ENCODE peak calls at places on chromosomes 1 and 21, in six cellular contexts. U is dermis blood vessel endothelial cell; V is ovary; A is activated CD4-positive, CD25-positive, alpha-beta regulatory T cell treated with anti-CD3 and anti-CD28 coated beads, Interleukin-2, amount 50 U/mL, for 72 hours; F is cortex of kidney; N is Caco-2. T is an unnamed sample.

GRCh38 chr1:204321051-204321450 is 38.7 kb downstream of the PLEKHA6 start:
- DNase-seq in V (no peak), N (no peak), F (no peak), A (no peak), U (no peak), T (no peak)

GRCh38 chr1:181587870-181588438 is 104.6 kb downstream of the CACNA1E start:
- DNase-seq in V (no peak), N (no peak), F (no peak), U (no peak), A (no peak), T (peak; percentile 52)

GRCh38 chr1:246724725-246725095 is 501 bp downstream of the SCCPDH start:
- DNase-seq in N (no peak), A (no peak), U (peak; percentile 48), V (peak; percentile 28), F (no peak), T (no peak)

GRCh38 chr1:198201956-198202784 is 45.4 kb downstream of the NEK7 start:
- DNase-seq in U (no peak), F (no peak), A (no peak), N (no peak), V (no peak), T (no peak)

GRCh38 chr1:197062692-197063091 is 4.4 kb downstream of the F13B start:
- DNase-seq in A (no peak), V (no peak), N (no peak), U (no peak), F (no peak), T (no peak)

GRCh38 chr1:168187180-168187579 is 8.4 kb downstream of the TIPRL start:
- DNase-seq in N (no peak), A (no peak), F (no peak), V (no peak), U (no peak), T (no peak)

GRCh38 chr21:43923391-43923790 is 58.4 kb downstream of the AGPAT3 start:
- DNase-seq in A (no peak), F (no peak), N (no peak), U (no peak), V (no peak), T (no peak)

GRCh38 chr1:2232916-2233438 is 4.9 kb downstream of the SKI start:
- DNase-seq in V (peak; percentile 46), A (no peak), N (no peak), U (peak; percentile 44), F (no peak), T (peak; percentile 26)

GRCh38 chr1:37305841-37306240 is 168.5 kb upstream of the ZC3H12A start:
- DNase-seq in N (no peak), F (no peak), U (no peak), V (no peak), A (no peak), T (no peak)

GRCh38 chr1:110619412-110620249 is 13.5 kb upstream of the KCNA2 start:
- DNase-seq in A (peak; percentile 93), U (peak; percentile 81), N (peak; percentile 66), F (no peak), V (peak; percentile 70), T (peak; percentile 90)

GRCh38 chr1:6412896-6413295 is 6.8 kb downstream of the HES2 start:
- DNase-seq in F (no peak), A (no peak), U (no peak), N (no peak), V (no peak), T (no peak)

T was measured in H9.